ENCODE peak calls at places on chromosomes 6 and 20, in five cellular contexts. One of them, this sample, is unnamed.

GRCh38 chr20:62085206-62085605 is 19.5 kb upstream of the TAF4 start:
- DNase-seq in pancreas: no peak
- DNase-seq in tibial artery: no peak
- DNase-seq in HL-60: no peak
- DNase-seq in K562: no peak
- DNase-seq in this sample: no peak

GRCh38 chr6:108417027-108417426 is 122.2 kb downstream of the AFG1L start:
- DNase-seq in pancreas: no peak
- DNase-seq in tibial artery: no peak
- DNase-seq in HL-60: no peak
- DNase-seq in K562: no peak
- DNase-seq in this sample: peak

GRCh38 chr6:170081556-170081955 is 209.3 kb downstream of the DLL1 start:
- DNase-seq in pancreas: no peak
- DNase-seq in tibial artery: no peak
- DNase-seq in HL-60: no peak
- DNase-seq in K562: no peak
- DNase-seq in this sample: no peak

GRCh38 chr6:87558446-87558845 is 31.3 kb downstream of the RARS2 start:
- DNase-seq in pancreas: no peak
- DNase-seq in tibial artery: no peak
- DNase-seq in HL-60: no peak
- DNase-seq in K562: no peak
- DNase-seq in this sample: no peak

GRCh38 chr6:4180653-4181255 is 45.4 kb upstream of the ECI2 start:
- DNase-seq in pancreas: no peak
- DNase-seq in tibial artery: no peak
- DNase-seq in HL-60: no peak
- DNase-seq in K562: peak
- DNase-seq in this sample: no peak

GRCh38 chr6:139124887-139125672 is 9.8 kb upstream of the HECA start:
- DNase-seq in pancreas: no peak
- DNase-seq in tibial artery: no peak
- DNase-seq in HL-60: peak
- DNase-seq in K562: peak
- DNase-seq in this sample: peak

GRCh38 chr6:33628401-33628964 is 7.4 kb downstream of the ITPR3 start:
- DNase-seq in pancreas: peak
- DNase-seq in tibial artery: peak
- DNase-seq in HL-60: no peak
- DNase-seq in K562: no peak
- DNase-seq in this sample: no peak

GRCh38 chr6:43723737-43724295 is 36.2 kb upstream of the MRPS18A start:
- DNase-seq in pancreas: peak
- DNase-seq in tibial artery: peak
- DNase-seq in HL-60: peak
- DNase-seq in K562: peak
- DNase-seq in this sample: peak

GRCh38 chr20:36647194-36648121 is 1.5 kb upstream of the SLA2 start:
- DNase-seq in pancreas: no peak
- DNase-seq in tibial artery: no peak
- DNase-seq in HL-60: no peak
- DNase-seq in K562: no peak
- DNase-seq in this sample: peak

GRCh38 chr20:2698912-2699311 is 6.3 kb downstream of the EBF4 start:
- DNase-seq in pancreas: no peak
- DNase-seq in tibial artery: peak
- DNase-seq in HL-60: no peak
- DNase-seq in K562: no peak
- DNase-seq in this sample: no peak

DNA sequence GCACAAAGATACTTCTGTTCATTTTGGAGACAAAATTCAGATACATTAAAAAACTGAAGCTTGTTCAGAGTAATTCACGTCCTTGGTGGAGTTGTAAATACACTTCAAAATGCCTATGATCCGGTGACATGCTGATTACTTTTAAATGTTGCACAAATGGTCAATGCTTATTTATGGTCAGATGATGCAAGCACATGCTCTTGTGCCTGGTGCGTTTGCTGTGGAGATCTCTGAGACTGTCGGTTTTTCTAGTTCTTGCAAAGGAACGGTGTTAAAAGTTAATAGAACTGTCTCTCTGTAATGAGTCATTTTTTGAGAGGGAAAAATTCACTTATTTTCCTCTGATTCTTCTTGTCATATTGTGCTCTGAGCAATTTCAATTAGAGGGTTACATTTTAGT is 45.2 kb upstream of the EDN3 start:
- DNase-seq in pancreas: no peak
- DNase-seq in tibial artery: no peak
- DNase-seq in HL-60: no peak
- DNase-seq in K562: no peak
- DNase-seq in this sample: no peak
- H3K27ac ChIP-seq in pancreas: no peak
- H3K27ac ChIP-seq in tibial artery: no peak
- H3K27ac ChIP-seq in HL-60: peak
- H3K27ac ChIP-seq in K562: no peak
- H3K27ac ChIP-seq in this sample: no peak

GRCh38 chr20:46709055-46709458 is 392 bp upstream of the SLC2A10 start:
- DNase-seq in pancreas: no peak
- DNase-seq in tibial artery: no peak
- DNase-seq in HL-60: no peak
- DNase-seq in K562: no peak
- DNase-seq in this sample: no peak
- TF ChIP-seq CTCF in pancreas: no peak
- TF ChIP-seq CTCF in tibial artery: no peak
- TF ChIP-seq CTCF in HL-60: no peak
- TF ChIP-seq CTCF in K562: no peak
- TF ChIP-seq CTCF in this sample: no peak

DNA sequence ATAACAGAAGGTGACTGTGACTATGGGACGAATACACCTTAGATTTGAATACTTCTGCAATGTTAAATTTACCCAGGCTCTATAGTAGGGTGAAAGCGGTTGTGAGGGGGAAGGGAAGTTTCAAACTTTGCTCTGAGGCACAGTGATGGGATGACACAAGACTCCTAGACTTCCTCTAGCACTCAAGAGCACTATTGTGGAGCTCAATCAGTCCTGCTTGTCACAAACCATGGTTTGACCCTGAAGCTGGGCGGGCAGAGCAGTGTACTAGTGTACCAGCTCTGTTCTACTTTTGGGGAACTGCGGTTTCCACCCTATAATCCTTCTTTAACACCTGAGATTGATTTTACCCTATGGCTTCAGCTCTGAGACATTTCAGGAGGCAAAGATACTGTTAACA is 17.1 kb downstream of the TRIM27 start:
- DNase-seq in pancreas: no peak
- DNase-seq in tibial artery: no peak
- DNase-seq in HL-60: no peak
- DNase-seq in K562: no peak
- DNase-seq in this sample: no peak
- H3K27ac ChIP-seq in pancreas: no peak
- H3K27ac ChIP-seq in tibial artery: peak
- H3K27ac ChIP-seq in HL-60: peak
- H3K27ac ChIP-seq in K562: no peak
- H3K27ac ChIP-seq in this sample: peak

DNA sequence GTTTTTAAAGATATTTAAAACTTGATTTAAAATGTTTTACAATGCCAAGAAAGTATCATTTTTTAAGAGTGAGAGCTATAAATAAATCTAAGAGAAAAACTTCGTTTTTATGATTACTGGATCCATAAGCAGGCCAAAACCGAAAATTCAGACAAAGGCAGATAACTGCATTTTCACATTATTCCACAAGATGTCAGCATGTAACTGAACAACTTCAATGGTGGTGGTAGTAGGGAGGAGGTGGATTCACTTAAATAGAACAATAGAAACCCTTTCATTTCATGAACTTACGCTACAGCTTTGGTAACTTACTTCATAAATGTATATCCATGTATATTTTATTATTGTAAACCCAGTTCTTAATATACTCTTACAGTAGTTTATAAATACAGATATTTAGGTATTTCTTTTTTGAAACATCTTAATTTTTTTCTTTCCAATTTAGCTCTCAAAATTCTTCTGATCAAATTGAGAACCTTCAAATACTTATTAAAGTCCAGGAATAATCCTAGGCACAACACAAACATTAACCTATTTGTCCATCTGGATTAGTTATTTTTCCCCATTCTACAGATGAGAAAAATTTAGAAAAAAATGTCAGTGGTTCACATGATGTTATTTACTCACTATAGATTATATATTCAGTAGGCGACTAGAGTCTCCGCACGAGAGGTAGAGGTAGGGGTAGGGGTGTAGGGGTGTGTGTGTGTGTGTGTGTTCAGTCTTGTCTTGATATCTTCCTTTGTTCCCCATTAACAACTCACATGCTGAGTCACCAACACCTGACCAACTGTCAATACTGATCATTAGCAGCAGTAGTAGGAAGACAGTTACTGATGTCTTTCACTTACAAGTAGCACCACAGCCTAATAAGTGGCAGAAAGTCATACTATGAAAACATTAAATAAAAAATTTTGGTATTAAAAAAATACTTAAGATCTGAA is 111.5 kb downstream of the ARHGAP18 start:
- DNase-seq in pancreas: no peak
- DNase-seq in tibial artery: no peak
- DNase-seq in HL-60: no peak
- DNase-seq in K562: peak
- DNase-seq in this sample: peak
- TF ChIP-seq CTCF in pancreas: peak
- TF ChIP-seq CTCF in tibial artery: peak
- TF ChIP-seq CTCF in HL-60: peak
- TF ChIP-seq CTCF in K562: peak
- TF ChIP-seq CTCF in this sample: peak

GRCh38 chr6:16437095-16437494 is 198.7 kb downstream of the GMPR start:
- DNase-seq in pancreas: no peak
- DNase-seq in tibial artery: no peak
- DNase-seq in HL-60: no peak
- DNase-seq in K562: no peak
- DNase-seq in this sample: no peak

GRCh38 chr6:16437984-16438383 is 199.6 kb downstream of the GMPR start:
- DNase-seq in pancreas: no peak
- DNase-seq in tibial artery: no peak
- DNase-seq in HL-60: no peak
- DNase-seq in K562: no peak
- DNase-seq in this sample: no peak

GRCh38 chr6:16440656-16441212 is 202.3 kb downstream of the GMPR start:
- DNase-seq in pancreas: no peak
- DNase-seq in tibial artery: no peak
- DNase-seq in HL-60: no peak
- DNase-seq in K562: no peak
- DNase-seq in this sample: no peak

GRCh38 chr6:16441262-16441661 is 202.9 kb downstream of the GMPR start:
- DNase-seq in pancreas: no peak
- DNase-seq in tibial artery: no peak
- DNase-seq in HL-60: no peak
- DNase-seq in K562: no peak
- DNase-seq in this sample: no peak

GRCh38 chr6:16438677-16439615 is 200.6 kb downstream of the GMPR start:
- DNase-seq in pancreas: no peak
- DNase-seq in tibial artery: no peak
- DNase-seq in HL-60: no peak
- DNase-seq in K562: peak
- DNase-seq in this sample: peak
- H3K27ac ChIP-seq in pancreas: no peak
- H3K27ac ChIP-seq in tibial artery: peak
- H3K27ac ChIP-seq in HL-60: no peak
- H3K27ac ChIP-seq in K562: no peak
- H3K27ac ChIP-seq in this sample: peak

GRCh38 chr20:19078448-19079373 is 133.7 kb upstream of the SLC24A3 start:
- DNase-seq in pancreas: no peak
- DNase-seq in tibial artery: no peak
- DNase-seq in HL-60: no peak
- DNase-seq in K562: no peak
- DNase-seq in this sample: no peak
- TF ChIP-seq CTCF in pancreas: no peak
- TF ChIP-seq CTCF in tibial artery: no peak
- TF ChIP-seq CTCF in HL-60: no peak
- TF ChIP-seq CTCF in K562: no peak
- TF ChIP-seq CTCF in this sample: no peak

GRCh38 chr6:56594699-56595098 is 48.0 kb downstream of the DST start:
- DNase-seq in pancreas: no peak
- DNase-seq in tibial artery: no peak
- DNase-seq in HL-60: no peak
- DNase-seq in K562: no peak
- DNase-seq in this sample: no peak

GRCh38 chr6:56593801-56594318 is 48.8 kb downstream of the DST start:
- DNase-seq in pancreas: no peak
- DNase-seq in tibial artery: no peak
- DNase-seq in HL-60: peak
- DNase-seq in K562: no peak
- DNase-seq in this sample: peak

GRCh38 chr6:56595490-56596122 is 47.1 kb downstream of the DST start:
- DNase-seq in pancreas: no peak
- DNase-seq in tibial artery: no peak
- DNase-seq in HL-60: no peak
- DNase-seq in K562: peak
- DNase-seq in this sample: peak
- H3K27ac ChIP-seq in pancreas: no peak
- H3K27ac ChIP-seq in tibial artery: no peak
- H3K27ac ChIP-seq in HL-60: no peak
- H3K27ac ChIP-seq in K562: no peak
- H3K27ac ChIP-seq in this sample: no peak

GRCh38 chr20:41657655-41658054 is 39.5 kb upstream of the CHD6 start:
- DNase-seq in pancreas: no peak
- DNase-seq in tibial artery: no peak
- DNase-seq in HL-60: no peak
- DNase-seq in K562: no peak
- DNase-seq in this sample: no peak

GRCh38 chr20:41654884-41655283 is 36.7 kb upstream of the CHD6 start:
- DNase-seq in pancreas: no peak
- DNase-seq in tibial artery: no peak
- DNase-seq in HL-60: no peak
- DNase-seq in K562: no peak
- DNase-seq in this sample: peak

GRCh38 chr20:41655966-41656685 is 37.9 kb upstream of the CHD6 start:
- DNase-seq in pancreas: no peak
- DNase-seq in tibial artery: no peak
- DNase-seq in HL-60: no peak
- DNase-seq in K562: no peak
- DNase-seq in this sample: no peak

GRCh38 chr20:41650221-41650948 is 32.2 kb upstream of the CHD6 start:
- DNase-seq in pancreas: no peak
- DNase-seq in tibial artery: no peak
- DNase-seq in HL-60: no peak
- DNase-seq in K562: no peak
- DNase-seq in this sample: no peak

DNA sequence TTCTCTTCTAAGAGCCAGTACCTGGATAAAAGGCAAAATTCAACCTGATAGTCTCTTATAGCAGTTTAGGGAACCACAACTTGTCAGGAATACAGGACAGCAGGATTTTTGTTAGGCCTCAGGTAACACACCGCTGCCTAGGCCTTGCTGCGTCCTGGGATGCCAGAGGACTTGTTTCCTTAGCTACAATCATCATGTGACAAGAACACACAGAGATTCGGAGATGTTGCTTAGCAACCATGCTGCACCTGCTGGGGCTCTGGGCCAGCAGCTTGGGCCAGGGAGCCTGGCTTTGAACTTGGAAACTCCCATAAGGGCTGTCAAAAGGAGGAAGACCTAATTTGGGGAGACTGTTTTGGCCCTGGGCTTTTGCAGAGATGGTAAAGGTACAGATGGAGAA is 36.1 kb upstream of the CHD6 start:
- DNase-seq in pancreas: no peak
- DNase-seq in tibial artery: no peak
- DNase-seq in HL-60: no peak
- DNase-seq in K562: no peak
- DNase-seq in this sample: no peak
- TF ChIP-seq CTCF in pancreas: no peak
- TF ChIP-seq CTCF in tibial artery: no peak
- TF ChIP-seq CTCF in HL-60: no peak
- TF ChIP-seq CTCF in K562: no peak
- TF ChIP-seq CTCF in this sample: no peak

GRCh38 chr6:125961117-125961516 is 4.5 kb downstream of the HINT3 start:
- DNase-seq in pancreas: no peak
- DNase-seq in tibial artery: no peak
- DNase-seq in HL-60: no peak
- DNase-seq in K562: no peak
- DNase-seq in this sample: no peak
- H3K27ac ChIP-seq in pancreas: no peak
- H3K27ac ChIP-seq in tibial artery: no peak
- H3K27ac ChIP-seq in HL-60: no peak
- H3K27ac ChIP-seq in K562: no peak
- H3K27ac ChIP-seq in this sample: no peak